ENCODE peak calls at places on chromosomes 4 and X, in eight cellular contexts. Y is IMR-90, L is GM20000, M is cardiac muscle cell, E is tibial nerve, P is H9, O is pancreas, C is heart left ventricle. A is an unnamed sample.

GRCh38 chr4:86496094-86497060 is 97.7 kb upstream of the PTPN13 start:
- DNase-seq in P (no peak), C (no peak), L (peak; percentile 48), Y (peak; percentile 57), O (peak; percentile 15), E (no peak), M (peak; percentile 49), A (no peak)

GRCh38 chr4:81040175-81040659 is 9.7 kb downstream of the BMP3 start:
- DNase-seq in E (no peak), O (no peak), M (peak; percentile 40), P (no peak), L (peak; percentile 38), C (no peak), Y (peak; percentile 35), A (no peak)

GRCh38 chrX:110442631-110443030 is 84.0 kb downstream of the RTL9 start:
- DNase-seq in P (peak; percentile 71), Y (peak; percentile 11), O (peak; percentile 42), E (no peak), C (no peak), L (peak; percentile 9), M (peak; percentile 50), A (no peak)

GRCh38 chr4:911221-911751 is 20.8 kb downstream of the GAK start:
- DNase-seq in Y (no peak), M (no peak), L (no peak), E (no peak), P (no peak), O (no peak), C (no peak), A (no peak)

GRCh38 chrX:106404512-106404911 is 207.3 kb upstream of the RADX start:
- DNase-seq in Y (no peak), O (no peak), C (no peak), P (no peak), M (no peak), L (no peak), E (no peak), A (no peak)

GRCh38 chr4:183540498-183540953 is 35.7 kb downstream of the ING2 start:
- DNase-seq in M (peak; percentile 2), E (no peak), L (no peak), P (no peak), Y (no peak), C (no peak), O (no peak), A (no peak)

GRCh38 chrX:98795636-98796035 is 1614.4 kb downstream of the PCDH19 start:
- DNase-seq in E (no peak), C (no peak), M (no peak), O (no peak), Y (no peak), L (no peak), P (no peak), A (no peak)

GRCh38 chr4:107774681-107775080 is 50.1 kb upstream of the SGMS2 start:
- DNase-seq in O (no peak), L (no peak), M (no peak), Y (no peak), P (no peak), E (no peak), C (no peak), A (no peak)

GRCh38 chrX:131792789-131793462 is 230.2 kb upstream of the STK26 start:
- DNase-seq in P (no peak), Y (peak; percentile 93), L (no peak), C (peak; percentile 46), E (no peak), O (no peak), M (no peak), A (no peak)

GRCh38 chr4:164894725-164895124 is 17.7 kb downstream of the APELA start:
- DNase-seq in P (no peak), C (no peak), Y (no peak), E (no peak), O (no peak), L (peak; percentile 12), M (no peak), A (no peak)

GRCh38 chr4:120056249-120056648 is 10.4 kb downstream of the MAD2L1 start:
- DNase-seq in L (no peak), Y (peak; percentile 70), M (no peak), E (no peak), C (no peak), P (no peak), O (no peak), A (no peak)

GRCh38 chr4:128461300-128462103 is 173.9 kb upstream of the PGRMC2 start:
- DNase-seq in L (no peak), C (no peak), O (no peak), E (no peak), Y (peak; percentile 88), M (no peak), P (no peak), A (no peak)

GRCh38 chrX:35351795-35352483 is 409.3 kb downstream of the FAM47B start:
- DNase-seq in O (no peak), Y (no peak), P (no peak), C (peak; percentile 6), E (no peak), M (no peak), L (no peak), A (no peak)

GRCh38 chr4:60724623-60725022 is 475.5 kb upstream of the ADGRL3 start:
- DNase-seq in L (no peak), P (no peak), Y (peak; percentile 95), O (no peak), E (no peak), C (peak; percentile 10), M (peak; percentile 12), A (no peak)

GRCh38 chrX:156008915-156009314 is 11.4 kb downstream of the IL9R start:
- DNase-seq in Y (no peak), C (no peak), M (no peak), E (no peak), O (no peak), L (no peak), P (no peak), A (no peak)

GRCh38 chr4:119210760-119211159 is 1.8 kb upstream of the USP53 start:
- DNase-seq in C (no peak), O (no peak), P (no peak), L (no peak), E (no peak), M (no peak), Y (peak; percentile 68), A (no peak)

GRCh38 chr4:158710814-158711213 is 12.4 kb downstream of the PPID start:
- DNase-seq in P (no peak), O (no peak), Y (peak; percentile 8), L (no peak), E (no peak), M (no peak), C (no peak), A (no peak)

GRCh38 chr4:113064244-113064643 is 14.8 kb downstream of the ANK2 start:
- DNase-seq in C (no peak), E (no peak), M (peak; percentile 17), P (peak; percentile 90), Y (no peak), O (no peak), L (no peak), A (no peak)

GRCh38 chr4:46946914-46947313 is 37.9 kb upstream of the COX7B2 start:
- DNase-seq in M (no peak), E (no peak), P (no peak), Y (peak; percentile 29), L (no peak), C (no peak), O (no peak), A (no peak)

GRCh38 chrX:118212817-118213183 is 96.2 kb upstream of the KLHL13 start:
- DNase-seq in L (peak; percentile 27), M (no peak), P (no peak), E (no peak), O (no peak), C (no peak), Y (no peak), A (no peak)

GRCh38 chrX:101485212-101486064 is at the start of gene ARMCX4:
- DNase-seq in M (peak; percentile 80), L (no peak), C (peak; percentile 36), O (peak; percentile 43), Y (peak; percentile 62), E (peak; percentile 13), P (peak; percentile 90), A (no peak)

GRCh38 chrX:17669891-17670290 is 67.4 kb upstream of the SCML1 start:
- DNase-seq in C (no peak), Y (no peak), M (no peak), L (no peak), E (no peak), P (no peak), O (no peak), A (no peak)

GRCh38 chr4:38314663-38315062 is 349.3 kb upstream of the KLF3 start:
- DNase-seq in Y (no peak), O (peak; percentile 74), M (no peak), P (no peak), C (no peak), L (no peak), E (no peak), A (no peak)
- TF ChIP-seq CTCF in Y (no peak), O (no peak), M (no peak), P (no peak), C (no peak), L (no peak), E (no peak), A (no peak)

DNA sequence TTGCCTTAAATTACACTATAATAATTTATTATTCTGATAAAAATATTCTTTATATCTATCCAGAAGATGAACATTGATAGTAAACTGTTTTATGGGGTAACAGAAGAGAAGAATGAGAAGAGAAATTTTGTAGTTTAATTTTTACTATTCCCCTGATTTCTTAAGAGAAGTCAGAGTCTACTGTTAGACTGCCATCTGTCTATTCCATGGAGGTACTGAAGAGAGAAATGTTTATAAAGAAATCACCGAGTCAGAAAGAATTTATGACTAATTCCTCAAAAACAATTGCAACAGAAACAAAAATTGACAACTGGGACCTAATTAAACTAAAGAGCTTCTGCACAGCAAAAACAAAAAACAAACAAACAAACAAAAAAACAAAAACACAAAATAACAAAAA is 149.9 kb downstream of the FGF16 start:
- DNase-seq in E (no peak), L (no peak), Y (peak; percentile 48), O (no peak), M (peak; percentile 2), P (no peak), C (no peak), A (no peak)
- TF ChIP-seq CTCF in E (no peak), L (no peak), Y (peak; percentile 43), O (peak; percentile 7), M (peak; percentile 40), P (peak; percentile 51), C (no peak), A (peak; percentile 59)

GRCh38 chrX:125765347-125765746 is 400.7 kb downstream of the DCAF12L2 start:
- DNase-seq in M (no peak), C (no peak), L (no peak), Y (no peak), P (no peak), O (no peak), E (no peak), A (no peak)

DNA sequence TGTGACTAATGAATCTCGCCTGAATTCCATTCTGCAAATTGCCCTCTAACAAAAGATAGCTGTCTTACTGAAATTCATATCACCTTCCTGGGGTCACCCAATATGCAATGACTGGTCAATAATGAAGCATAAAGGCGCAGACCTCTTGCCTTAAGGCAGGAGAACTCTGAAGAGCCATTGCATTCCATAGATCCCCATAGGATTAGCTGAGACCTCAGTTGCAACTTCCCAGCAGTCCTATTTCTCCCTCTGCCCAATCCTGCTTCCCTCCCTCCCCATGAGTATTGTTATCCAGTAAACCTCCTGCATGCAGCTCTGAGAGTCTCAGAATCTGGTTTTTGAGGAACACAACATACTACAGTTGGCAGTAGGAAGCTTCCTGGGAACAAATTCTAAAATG is 396.5 kb downstream of the DCAF12L2 start:
- DNase-seq in Y (no peak), O (no peak), C (no peak), M (no peak), L (no peak), P (no peak), E (no peak), A (no peak)
- TF ChIP-seq CTCF in Y (no peak), O (no peak), C (no peak), M (no peak), L (no peak), P (no peak), E (no peak), A (no peak)

GRCh38 chr4:100632163-100632562 is 114.3 kb upstream of the EMCN start:
- DNase-seq in Y (no peak), C (no peak), P (no peak), E (no peak), L (no peak), O (peak; percentile 89), M (no peak), A (no peak)
- TF ChIP-seq CTCF in Y (no peak), C (no peak), P (no peak), E (no peak), L (no peak), O (no peak), M (no peak), A (no peak)